ENCODE peak calls at places on chromosomes 3 and 15, in six cellular contexts. F is SK-N-SH, B is GM23338, O is hepatocyte, D is OCI-LY7, M is neural progenitor cell. T is an unnamed sample.

GRCh38 chr3:98536456-98537017 is 4.8 kb downstream of the GPR15 start:
- DNase-seq in D (peak), O (no peak), B (no peak), F (no peak), M (no peak), T (no peak)

GRCh38 chr3:160801386-160802118 is 45.5 kb downstream of the PPM1L start:
- DNase-seq in O (peak), F (no peak), D (no peak), B (no peak), M (no peak), T (no peak)

GRCh38 chr15:45660231-45660979 is 25.6 kb downstream of the SQOR start:
- DNase-seq in D (no peak), M (no peak), B (peak), O (no peak), F (no peak), T (no peak)

GRCh38 chr15:27028836-27029482 is 58.0 kb downstream of the GABRG3 start:
- DNase-seq in O (no peak), D (no peak), M (peak), B (no peak), F (no peak), T (peak)

GRCh38 chr15:64776402-64776786 is 1.0 kb upstream of the RBPMS2 start:
- DNase-seq in B (peak), M (peak), D (no peak), O (no peak), F (no peak), T (no peak)

GRCh38 chr3:139318431-139318816 is 25.4 kb upstream of the MRPS22 start:
- DNase-seq in D (no peak), F (peak), B (no peak), O (no peak), M (no peak), T (no peak)

GRCh38 chr3:45347329-45348000 is 40.9 kb upstream of the LARS2 start:
- DNase-seq in B (no peak), F (no peak), O (no peak), D (no peak), M (no peak), T (no peak)

GRCh38 chr15:69562564-69562963 is 109.9 kb downstream of the RPLP1 start:
- DNase-seq in B (no peak), D (no peak), M (no peak), O (peak), F (no peak), T (no peak)

GRCh38 chr15:66774001-66774814 is 72.2 kb downstream of the SMAD6 start:
- DNase-seq in O (peak), B (peak), M (peak), F (peak), D (peak), T (peak)
- H3K27ac ChIP-seq in O (peak), B (peak), M (peak), F (peak), D (no peak), T (no peak)

DNA sequence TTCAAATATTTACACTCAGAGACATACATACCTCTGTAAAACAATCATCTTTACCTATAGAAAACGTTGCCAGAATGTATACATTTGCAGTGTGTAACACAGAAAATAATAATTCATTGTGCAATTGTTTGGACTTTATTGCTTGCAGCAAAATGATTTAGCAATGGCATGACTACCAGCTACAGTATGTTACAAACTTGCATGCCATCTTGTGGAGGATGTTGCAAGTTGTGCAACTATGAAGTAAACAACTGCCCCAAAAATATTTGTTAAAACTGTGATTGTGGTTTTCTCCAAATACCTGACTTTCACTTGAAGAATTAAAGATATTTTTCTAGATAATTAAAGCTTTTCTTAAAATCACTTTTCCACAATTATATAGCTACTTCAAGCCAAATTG is 27.1 kb upstream of the C3orf49 start:
- DNase-seq in M (peak), O (peak), B (no peak), F (no peak), D (no peak), T (no peak)
- TF ChIP-seq EZH2phosphoT487 in M (no peak), O (no peak), B (no peak), F (no peak), D (no peak), T (no peak)

GRCh38 chr3:115602194-115602593 is 21.1 kb upstream of the GAP43 start:
- DNase-seq in B (no peak), F (no peak), M (no peak), D (no peak), O (no peak), T (no peak)
- H3K4me3 ChIP-seq in B (no peak), F (no peak), M (no peak), D (no peak), O (no peak), T (no peak)

DNA sequence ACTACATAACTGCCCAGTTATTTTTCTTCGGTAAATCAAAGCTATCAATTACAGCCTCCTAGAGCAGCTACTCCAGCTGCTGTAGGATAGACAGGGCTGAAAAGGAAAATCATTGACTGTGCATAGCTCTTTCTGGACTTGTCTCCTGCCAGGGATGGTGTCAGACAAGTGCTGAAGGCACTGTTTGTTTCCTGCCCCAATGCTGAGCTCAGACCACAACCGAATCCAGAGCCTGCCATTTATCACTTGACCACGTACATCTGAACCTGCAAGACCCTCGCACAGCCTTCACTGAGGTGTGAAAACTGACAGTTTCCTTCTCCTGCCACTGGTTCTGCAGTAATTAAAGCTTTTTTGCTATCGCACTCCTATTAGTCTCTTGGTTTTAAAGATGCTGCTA is 79.3 kb upstream of the KCNMB2 start:
- DNase-seq in M (no peak), O (no peak), F (no peak), D (no peak), B (no peak), T (no peak)
- H3K27ac ChIP-seq in M (no peak), O (no peak), F (no peak), D (no peak), B (no peak), T (no peak)

DNA sequence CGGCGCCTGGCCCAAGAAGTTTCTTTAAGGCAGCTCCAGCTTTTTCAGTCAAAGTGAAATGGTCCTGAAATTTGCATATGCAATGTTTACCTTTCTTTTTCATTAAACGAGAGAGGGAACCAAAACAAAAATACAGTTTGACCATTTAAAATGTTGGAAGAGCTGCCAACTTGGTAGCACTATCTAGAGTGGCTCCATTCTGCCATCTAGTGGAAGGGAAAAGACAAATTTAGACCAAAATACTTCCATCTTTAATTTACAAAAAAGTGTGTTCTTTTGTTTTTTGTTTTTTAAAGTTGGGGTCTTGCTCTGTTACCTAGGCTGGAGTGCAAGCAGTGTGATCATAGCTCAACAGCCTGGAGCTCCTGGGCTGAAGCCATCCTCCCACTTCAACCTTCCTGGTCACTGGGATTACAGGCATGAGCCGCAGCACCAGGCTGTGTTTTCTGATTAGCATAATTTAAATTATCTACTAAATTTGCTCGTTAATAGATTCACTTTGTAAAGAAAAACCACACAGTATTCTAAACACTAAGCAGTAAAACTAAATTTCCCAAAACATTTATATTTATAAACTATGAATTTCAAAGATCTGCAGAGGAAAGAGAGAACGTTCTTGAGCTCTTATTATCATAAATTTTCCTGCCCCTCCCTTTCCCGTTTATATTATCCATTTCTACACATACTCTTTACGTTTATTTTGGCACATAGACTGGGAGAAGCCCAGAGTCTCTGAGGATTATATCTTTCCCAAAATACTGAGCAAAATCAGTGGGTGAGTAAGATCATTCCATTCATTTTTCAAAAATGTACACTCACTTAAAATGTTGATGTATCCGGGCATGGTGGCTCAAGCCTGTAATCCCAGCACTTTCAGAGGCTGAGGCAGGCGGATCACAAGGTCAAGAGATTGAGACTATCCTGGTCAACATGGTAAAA is 15.4 kb upstream of the RFC4 start:
- DNase-seq in D (peak), F (peak), M (peak), O (peak), B (peak), T (peak)
- TF ChIP-seq EZH2phosphoT487 in D (no peak), F (no peak), M (no peak), O (no peak), B (no peak), T (no peak)

GRCh38 chr15:85563328-85563727 is 182.9 kb downstream of the AKAP13 start:
- DNase-seq in F (no peak), M (peak), O (peak), B (peak), D (no peak), T (no peak)
- H3K4me3 ChIP-seq in F (no peak), M (no peak), O (no peak), B (no peak), D (no peak), T (no peak)

DNA sequence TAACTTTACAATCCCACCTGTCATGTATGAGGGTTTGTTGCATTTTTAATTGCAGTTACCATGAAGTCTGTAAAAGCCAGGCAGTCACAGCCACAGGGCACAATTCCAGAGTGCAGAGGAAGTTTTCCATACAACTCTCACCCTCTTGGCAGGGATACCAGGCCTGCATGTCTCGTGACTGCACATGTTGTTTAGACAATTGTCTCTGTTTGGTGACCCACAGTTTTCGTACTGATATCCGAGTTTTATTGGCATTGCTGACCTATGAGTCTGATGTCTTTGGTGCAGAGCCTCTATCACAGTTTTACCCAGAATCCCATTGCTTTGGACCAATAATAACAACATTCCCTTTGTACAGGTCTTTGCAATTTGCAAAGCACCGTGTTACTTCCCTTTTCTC is 24.9 kb upstream of the MYZAP start:
- DNase-seq in D (no peak), M (no peak), F (no peak), O (no peak), B (no peak), T (no peak)
- H3K27ac ChIP-seq in D (no peak), M (no peak), F (no peak), O (peak), B (no peak), T (no peak)

GRCh38 chr15:47586653-47587224 is 130.6 kb upstream of the SEMA6D start:
- DNase-seq in B (no peak), O (no peak), M (no peak), D (no peak), F (no peak), T (no peak)
- TF ChIP-seq EZH2phosphoT487 in B (no peak), O (no peak), M (no peak), D (no peak), F (no peak), T (no peak)

DNA sequence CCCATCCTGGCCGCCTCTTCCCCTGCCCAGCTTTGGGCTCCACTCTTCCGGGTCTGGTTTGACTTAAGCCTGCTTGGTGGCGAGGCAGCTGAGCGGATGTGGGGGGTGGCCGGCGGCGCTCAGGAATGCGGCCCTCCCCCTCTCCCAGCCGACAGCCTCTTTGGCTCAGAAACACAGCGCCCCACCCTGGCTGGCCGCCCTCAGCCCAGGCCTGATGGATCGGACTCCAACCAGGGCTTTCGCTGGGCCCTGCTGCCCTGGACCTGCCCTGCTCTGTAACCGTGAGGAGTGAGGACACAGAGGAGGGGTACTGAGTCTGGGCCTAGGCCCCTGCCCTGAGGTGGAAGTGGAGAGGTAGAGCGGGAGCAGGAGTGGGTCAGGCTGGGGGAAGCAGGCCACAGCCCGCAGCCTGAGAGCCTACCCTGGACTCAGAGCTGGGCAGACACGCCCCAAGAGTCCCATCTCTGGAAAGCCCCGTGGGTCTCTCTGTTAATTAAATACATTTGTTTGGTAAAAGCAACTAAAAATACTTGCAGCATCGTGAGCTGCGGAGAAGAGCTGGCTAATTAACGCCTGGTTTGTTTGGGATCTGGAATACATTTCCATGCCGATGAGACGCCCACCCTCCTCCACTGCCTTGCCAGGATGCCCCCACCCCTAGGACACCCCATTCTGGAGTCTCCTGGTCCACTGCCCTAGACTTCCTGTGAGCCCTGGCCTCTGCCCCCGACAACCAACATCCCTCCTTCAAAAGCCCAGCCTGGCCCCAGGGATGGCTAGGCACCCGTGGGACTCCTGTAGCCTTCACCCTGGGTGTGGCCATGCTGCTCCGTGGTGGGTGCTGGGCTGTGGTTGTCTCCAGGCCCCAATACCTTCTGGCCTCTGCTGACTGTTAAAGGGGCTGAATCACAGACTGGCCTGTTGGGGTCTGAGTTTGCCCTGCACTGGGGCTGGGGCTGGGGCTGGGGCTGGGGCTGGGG is 19.6 kb downstream of the PLXNA1 start:
- DNase-seq in O (peak), F (peak), D (peak), M (peak), B (peak), T (no peak)
- H3K4me3 ChIP-seq in O (no peak), F (no peak), D (no peak), M (no peak), B (peak), T (no peak)